ENCODE peak calls at places on chromosomes 4 and X, in nine cellular contexts. Z, X, K, N, E, Y, V, S and F are unnamed samples.

GRCh38 chr4:98688416-98689290 is 30.2 kb upstream of the TSPAN5 start:
- DNase-seq in Z (peak), X (no peak), K (no peak), N (peak), E (no peak), Y (no peak), V (peak), S (peak), F (no peak)

GRCh38 chrX:40644821-40645358 is 2.5 kb downstream of the CXorf38 start:
- DNase-seq in Z (peak), X (no peak), K (peak), N (peak), E (peak), Y (peak), V (peak), S (peak), F (peak)

GRCh38 chr4:189235599-189235998 is 705.1 kb upstream of the FRG1 start:
- DNase-seq in Z (no peak), X (no peak), K (no peak), N (no peak), E (no peak), Y (no peak), V (no peak), S (no peak), F (no peak)

GRCh38 chrX:154487518-154488290 is 1.3 kb upstream of the UBL4A start:
- DNase-seq in Z (no peak), X (no peak), K (no peak), N (no peak), E (no peak), Y (no peak), V (no peak), S (no peak), F (no peak)

GRCh38 chr4:42150653-42151567 is 1.5 kb downstream of the BEND4 start:
- DNase-seq in Z (no peak), X (peak), K (no peak), N (no peak), E (no peak), Y (peak), V (no peak), S (no peak), F (no peak)

GRCh38 chr4:179465131-179465797 is 2023.0 kb upstream of the AGA start:
- DNase-seq in Z (no peak), X (no peak), K (no peak), N (peak), E (no peak), Y (no peak), V (no peak), S (peak), F (no peak)

GRCh38 chr4:80393246-80393969 is 57.9 kb downstream of the CFAP299 start:
- DNase-seq in Z (peak), X (no peak), K (no peak), N (peak), E (no peak), Y (no peak), V (no peak), S (peak), F (peak)

GRCh38 chr4:182126096-182126495 is 117.1 kb upstream of the TENM3 start:
- DNase-seq in Z (no peak), X (no peak), K (no peak), N (peak), E (no peak), Y (no peak), V (no peak), S (no peak), F (no peak)

GRCh38 chrX:95949588-95949987 is 735.1 kb upstream of the DIAPH2 start:
- DNase-seq in Z (no peak), X (no peak), K (no peak), N (peak), E (no peak), Y (no peak), V (no peak), S (no peak), F (no peak)

GRCh38 chr4:153790962-153791551 is 2.2 kb upstream of the SFRP2 start:
- DNase-seq in Z (peak), X (peak), K (no peak), N (peak), E (no peak), Y (peak), V (no peak), S (peak), F (no peak)

GRCh38 chr4:61312526-61312925 is 112.4 kb downstream of the ADGRL3 start:
- DNase-seq in Z (peak), X (no peak), K (no peak), N (peak), E (no peak), Y (no peak), V (no peak), S (peak), F (no peak)

GRCh38 chrX:24133280-24133679 is 16.2 kb upstream of the ZFX start:
- DNase-seq in Z (no peak), X (no peak), K (no peak), N (no peak), E (no peak), Y (no peak), V (peak), S (no peak), F (no peak)

GRCh38 chr4:165177725-165178666 is 29.4 kb upstream of the KLHL2 start:
- DNase-seq in Z (no peak), X (no peak), K (no peak), N (peak), E (no peak), Y (peak), V (no peak), S (no peak), F (no peak)

GRCh38 chrX:114127005-114127404 is 456.9 kb upstream of the HTR2C start:
- DNase-seq in Z (no peak), X (no peak), K (no peak), N (no peak), E (no peak), Y (no peak), V (no peak), S (no peak), F (no peak)

GRCh38 chr4:5631352-5632042 is 76.9 kb downstream of the EVC2 start:
- DNase-seq in Z (peak), X (no peak), K (no peak), N (peak), E (no peak), Y (no peak), V (no peak), S (no peak), F (no peak)

GRCh38 chrX:8323356-8323755 is 141.3 kb upstream of the VCX3B start:
- DNase-seq in Z (no peak), X (peak), K (no peak), N (peak), E (no peak), Y (no peak), V (no peak), S (no peak), F (no peak)

GRCh38 chrX:106177106-106177981 is 9.2 kb downstream of the PWWP3B start:
- DNase-seq in Z (peak), X (peak), K (no peak), N (peak), E (peak), Y (no peak), V (no peak), S (peak), F (no peak)

GRCh38 chrX:13346646-13347045 is 26.8 kb upstream of the ATXN3L start:
- DNase-seq in Z (no peak), X (no peak), K (no peak), N (no peak), E (no peak), Y (no peak), V (no peak), S (no peak), F (no peak)

GRCh38 chr4:153497988-153498967 is 32.1 kb downstream of the TMEM131L start:
- DNase-seq in Z (peak), X (no peak), K (no peak), N (no peak), E (no peak), Y (no peak), V (no peak), S (peak), F (peak)

GRCh38 chr4:791866-792630 is 33.9 kb downstream of the CPLX1 start:
- DNase-seq in Z (peak), X (peak), K (no peak), N (peak), E (no peak), Y (peak), V (no peak), S (no peak), F (no peak)

GRCh38 chr4:13656569-13656988 is 29.1 kb upstream of the BOD1L1 start:
- DNase-seq in Z (peak), X (peak), K (peak), N (peak), E (peak), Y (peak), V (peak), S (peak), F (peak)

GRCh38 chr4:162154862-162155540 is 8.8 kb downstream of the FSTL5 start:
- DNase-seq in Z (no peak), X (no peak), K (no peak), N (no peak), E (no peak), Y (no peak), V (no peak), S (no peak), F (no peak)

GRCh38 chrX:135432453-135432852 is 10.7 kb downstream of the SMIM10L2A start:
- DNase-seq in Z (no peak), X (no peak), K (no peak), N (no peak), E (no peak), Y (no peak), V (no peak), S (no peak), F (no peak)

GRCh38 chrX:135432881-135433521 is 11.3 kb downstream of the SMIM10L2A start:
- DNase-seq in Z (no peak), X (no peak), K (no peak), N (no peak), E (no peak), Y (no peak), V (no peak), S (peak), F (no peak)

GRCh38 chrX:135433531-135434257 is 11.9 kb downstream of the SMIM10L2A start:
- DNase-seq in Z (no peak), X (no peak), K (no peak), N (no peak), E (no peak), Y (no peak), V (no peak), S (no peak), F (no peak)

GRCh38 chrX:135429429-135429828 is 7.7 kb downstream of the SMIM10L2A start:
- DNase-seq in Z (no peak), X (no peak), K (no peak), N (no peak), E (no peak), Y (no peak), V (no peak), S (no peak), F (no peak)

GRCh38 chrX:135431886-135432285 is 10.1 kb downstream of the SMIM10L2A start:
- DNase-seq in Z (no peak), X (no peak), K (no peak), N (no peak), E (no peak), Y (no peak), V (no peak), S (no peak), F (no peak)
- TF ChIP-seq CTCF in Z (no peak), X (no peak), K (no peak), N (no peak), E (no peak), Y (no peak), V (no peak), S (no peak), F (no peak)

DNA sequence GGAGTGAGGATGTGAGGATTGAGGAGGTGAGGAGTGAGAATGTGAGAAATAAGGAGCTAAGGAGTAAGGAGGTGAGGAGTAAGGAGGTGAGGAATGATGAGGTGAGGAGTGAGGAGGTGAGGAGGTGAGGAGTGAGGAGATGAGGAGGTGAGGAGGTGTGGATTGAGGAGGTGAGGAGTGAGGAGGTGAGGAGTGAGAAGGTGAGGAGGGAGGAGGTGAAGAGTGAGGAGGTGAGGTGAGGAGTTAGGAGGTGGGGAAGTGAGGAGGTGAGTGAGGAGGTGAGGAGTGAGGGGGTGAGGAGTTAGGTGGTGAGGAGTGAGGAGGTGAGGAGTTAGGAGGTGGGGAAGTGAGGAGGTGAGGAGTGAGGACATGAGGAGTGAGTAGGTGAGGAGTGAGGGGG is 74.8 kb upstream of the MXD4 start:
- DNase-seq in Z (no peak), X (no peak), K (no peak), N (no peak), E (no peak), Y (no peak), V (no peak), S (no peak), F (no peak)
- H3K4me3 ChIP-seq in Z (no peak), X (no peak), K (no peak), N (no peak), E (no peak), Y (no peak), V (no peak), S (no peak), F (no peak)

GRCh38 chr4:87864321-87864720 is 31.6 kb downstream of the MEPE start:
- DNase-seq in Z (no peak), X (no peak), K (no peak), N (no peak), E (no peak), Y (no peak), V (no peak), S (no peak), F (no peak)

GRCh38 chr4:87865960-87866598 is 33.3 kb downstream of the MEPE start:
- DNase-seq in Z (no peak), X (peak), K (no peak), N (no peak), E (no peak), Y (no peak), V (peak), S (peak), F (no peak)

GRCh38 chr4:87862236-87862635 is 29.5 kb downstream of the MEPE start:
- DNase-seq in Z (no peak), X (no peak), K (no peak), N (no peak), E (no peak), Y (no peak), V (no peak), S (no peak), F (no peak)

GRCh38 chr4:87865288-87865687 is 32.5 kb downstream of the MEPE start:
- DNase-seq in Z (no peak), X (no peak), K (no peak), N (no peak), E (no peak), Y (no peak), V (no peak), S (peak), F (no peak)

DNA sequence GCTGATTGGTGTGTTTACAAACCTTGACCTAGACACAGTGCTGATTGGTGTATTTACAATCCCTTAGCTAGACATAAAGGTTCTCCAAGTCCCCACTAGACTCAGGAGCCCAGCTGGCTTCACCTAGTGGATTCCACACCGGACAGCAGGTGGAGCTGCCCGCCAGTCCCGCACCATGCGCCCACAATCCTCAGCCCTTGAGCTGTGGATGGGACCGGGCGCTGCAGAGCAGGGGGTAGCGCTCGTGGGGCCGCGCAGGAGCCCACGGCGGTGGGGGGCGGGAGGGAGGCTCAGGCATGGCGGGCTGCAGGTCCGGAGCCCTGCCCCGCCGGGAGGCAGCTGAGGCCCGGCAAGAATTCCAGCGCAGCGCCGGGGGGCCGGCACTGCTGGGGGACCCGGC is 30.7 kb downstream of the MEPE start:
- DNase-seq in Z (no peak), X (no peak), K (no peak), N (no peak), E (no peak), Y (no peak), V (no peak), S (no peak), F (no peak)
- TF ChIP-seq CTCF in Z (no peak), X (no peak), K (no peak), N (no peak), E (no peak), Y (no peak), V (no peak), S (no peak), F (peak)

GRCh38 chr4:128384091-128384520 is 96.5 kb upstream of the PGRMC2 start:
- DNase-seq in Z (peak), X (no peak), K (no peak), N (no peak), E (no peak), Y (no peak), V (no peak), S (peak), F (peak)
- H3K4me3 ChIP-seq in Z (no peak), X (peak), K (no peak), N (no peak), E (no peak), Y (no peak), V (no peak), S (no peak), F (no peak)

GRCh38 chr4:88814043-88814617 is 116.5 kb upstream of the NAP1L5 start:
- DNase-seq in Z (no peak), X (peak), K (no peak), N (no peak), E (no peak), Y (no peak), V (no peak), S (no peak), F (no peak)
- TF ChIP-seq CTCF in Z (no peak), X (peak), K (no peak), N (peak), E (peak), Y (no peak), V (no peak), S (no peak), F (no peak)

GRCh38 chrX:100731441-100732281 is at the start of gene SYTL4:
- DNase-seq in Z (no peak), X (peak), K (no peak), N (peak), E (peak), Y (peak), V (no peak), S (no peak), F (no peak)
- H3K4me3 ChIP-seq in Z (peak), X (peak), K (peak), N (peak), E (peak), Y (peak), V (peak), S (peak), F (peak)

GRCh38 chr4:17173300-17173699 is 274.9 kb upstream of the LDB2 start:
- DNase-seq in Z (no peak), X (peak), K (no peak), N (no peak), E (no peak), Y (no peak), V (no peak), S (no peak), F (no peak)
- TF ChIP-seq CTCF in Z (peak), X (peak), K (no peak), N (no peak), E (peak), Y (peak), V (no peak), S (peak), F (no peak)

DNA sequence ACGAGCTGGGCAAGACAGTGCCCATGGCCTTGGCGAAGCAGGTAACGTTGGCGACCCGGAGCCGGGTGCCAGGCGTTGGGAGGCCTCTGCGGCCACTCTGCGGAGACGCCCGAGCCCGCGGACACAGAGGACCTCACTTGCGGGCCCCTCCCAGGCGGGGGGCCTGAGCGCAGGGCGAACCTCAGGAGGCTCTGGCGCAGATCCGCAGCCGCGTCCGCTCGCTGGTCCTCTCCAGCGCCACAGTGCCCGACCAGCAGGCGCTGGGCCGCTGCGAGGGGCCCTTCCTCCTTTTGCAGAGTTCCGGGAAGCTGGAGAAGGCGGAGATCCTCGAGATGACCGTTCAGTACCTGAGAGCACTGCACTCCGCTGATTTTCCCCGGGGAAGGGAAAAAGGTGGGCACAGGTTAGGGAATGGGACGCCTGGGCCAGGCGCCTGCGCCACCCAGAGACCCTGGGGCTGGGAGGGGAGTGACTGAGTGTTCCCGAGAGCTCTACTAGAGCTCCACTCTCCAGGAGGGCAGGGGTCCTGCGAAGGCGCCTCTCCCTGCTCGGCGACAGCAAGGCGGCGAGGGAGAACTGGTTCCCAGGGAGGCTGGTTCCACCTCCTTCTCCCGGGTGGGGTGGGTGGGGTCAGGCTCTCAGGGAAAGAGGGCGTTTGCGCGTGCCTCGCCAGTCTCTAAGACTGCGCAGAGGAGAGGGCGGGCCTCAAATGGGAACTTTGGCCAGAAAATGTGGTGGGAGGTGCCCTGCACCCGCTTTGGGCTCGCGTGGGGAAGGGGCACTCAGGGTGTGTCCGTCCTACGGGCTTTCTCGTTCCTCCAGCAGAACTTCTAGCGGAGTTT is 1.4 kb downstream of the HELT start:
- DNase-seq in Z (no peak), X (peak), K (no peak), N (no peak), E (no peak), Y (no peak), V (no peak), S (no peak), F (no peak)
- H3K4me3 ChIP-seq in Z (peak), X (peak), K (no peak), N (no peak), E (peak), Y (no peak), V (no peak), S (no peak), F (no peak)

GRCh38 chrX:149124526-149125108 is 380.5 kb downstream of the IDS start:
- DNase-seq in Z (no peak), X (no peak), K (no peak), N (peak), E (no peak), Y (no peak), V (no peak), S (peak), F (no peak)
- TF ChIP-seq CTCF in Z (no peak), X (no peak), K (no peak), N (no peak), E (no peak), Y (no peak), V (no peak), S (no peak), F (no peak)